ENCODE peak calls at places on chromosomes 11 and 22, in six cellular contexts. O, I, D, C, L and Z are unnamed samples.

GRCh38 chr11:2330696-2331095 is 28.9 kb downstream of the TSPAN32 start:
- DNase-seq in C (no peak), I (no peak), D (no peak), O (no peak), L (no peak), Z (no peak)

GRCh38 chr11:11467278-11467677 is 114.2 kb upstream of the CSNK2A3 start:
- DNase-seq in L (no peak), O (no peak), C (no peak), D (no peak), I (no peak), Z (peak)

GRCh38 chr11:34308049-34308692 is 49.6 kb downstream of the ABTB2 start:
- DNase-seq in I (no peak), L (peak), O (peak), D (no peak), C (no peak), Z (no peak)

GRCh38 chr11:61494341-61495038 is 14.1 kb upstream of the LRRC10B start:
- DNase-seq in I (no peak), O (no peak), C (no peak), L (no peak), D (no peak), Z (no peak)

GRCh38 chr11:23789938-23790371 is 706.9 kb upstream of the LUZP2 start:
- DNase-seq in I (no peak), L (no peak), C (no peak), D (no peak), O (peak), Z (no peak)

GRCh38 chr22:44937216-44937615 is 72.6 kb downstream of the PHF21B start:
- DNase-seq in L (no peak), C (no peak), O (no peak), I (no peak), D (no peak), Z (no peak)

GRCh38 chr11:11519184-11519583 is 102.6 kb downstream of the GALNT18 start:
- DNase-seq in O (no peak), I (no peak), L (no peak), D (no peak), C (no peak), Z (no peak)

GRCh38 chr11:14768789-14769188 is 123.2 kb downstream of the CYP2R1 start:
- DNase-seq in I (no peak), L (no peak), C (no peak), O (no peak), D (no peak), Z (no peak)

GRCh38 chr22:38572065-38572464 is 2.1 kb upstream of the DMC1 start:
- DNase-seq in D (no peak), O (peak), I (no peak), L (no peak), C (peak), Z (no peak)

GRCh38 chr22:42939941-42940653 is 74.9 kb downstream of the PACSIN2 start:
- DNase-seq in C (no peak), D (no peak), L (no peak), O (peak), I (no peak), Z (peak)

GRCh38 chr11:8408151-8408930 is 144.7 kb upstream of the LMO1 start:
- DNase-seq in L (no peak), I (no peak), D (no peak), C (no peak), O (peak), Z (no peak)

GRCh38 chr11:94315664-94316063 is 11.3 kb downstream of the IZUMO1R start:
- DNase-seq in C (no peak), L (no peak), O (no peak), D (peak), I (no peak), Z (no peak)

GRCh38 chr11:118569670-118570069 is 2.5 kb upstream of the ARCN1 start:
- DNase-seq in O (no peak), L (no peak), I (no peak), D (no peak), C (no peak), Z (no peak)

GRCh38 chr11:61168292-61168691 is 7.1 kb upstream of the VPS37C start:
- DNase-seq in D (no peak), I (no peak), O (no peak), L (no peak), C (no peak), Z (no peak)

GRCh38 chr11:95231881-95232605 is 1.0 kb upstream of the SESN3 start:
- DNase-seq in L (no peak), D (peak), O (no peak), C (peak), I (peak), Z (no peak)

GRCh38 chr22:19303785-19304184 is 12.3 kb upstream of the CLTCL1 start:
- DNase-seq in D (no peak), O (no peak), C (no peak), L (no peak), I (no peak), Z (no peak)

GRCh38 chr11:117145393-117145761 is 1.3 kb downstream of the PAFAH1B2 start:
- DNase-seq in L (no peak), D (no peak), C (no peak), O (peak), I (no peak), Z (no peak)

GRCh38 chr22:40878937-40879336 is 17.0 kb upstream of the DNAJB7 start:
- DNase-seq in L (no peak), D (no peak), O (no peak), I (no peak), C (no peak), Z (no peak)

GRCh38 chr11:65444314-65445051 is 21.9 kb downstream of the NEAT1 start:
- DNase-seq in L (no peak), O (peak), C (no peak), I (no peak), D (peak), Z (no peak)

GRCh38 chr11:68215087-68215445 is 2.0 kb upstream of the KMT5B start:
- DNase-seq in I (no peak), L (no peak), C (no peak), O (no peak), D (no peak), Z (no peak)

GRCh38 chr11:31958086-31958735 is 132.7 kb upstream of the RCN1 start:
- DNase-seq in C (peak), D (peak), I (no peak), O (peak), L (no peak), Z (no peak)

GRCh38 chr11:130197386-130198035 is 37.9 kb downstream of the ST14 start:
- DNase-seq in C (no peak), L (no peak), D (no peak), I (no peak), O (peak), Z (no peak)

GRCh38 chr11:68042219-68043028 is 3.6 kb downstream of the TCIRG1 start:
- DNase-seq in D (no peak), I (no peak), L (no peak), C (no peak), O (peak), Z (no peak)

GRCh38 chr11:122230387-122230760 is 114.4 kb upstream of the BLID start:
- DNase-seq in L (no peak), I (no peak), O (peak), C (no peak), D (no peak), Z (no peak)

GRCh38 chr11:100991541-100991940 is 138.1 kb downstream of the PGR start:
- DNase-seq in I (no peak), O (no peak), D (no peak), C (no peak), L (no peak), Z (no peak)

GRCh38 chr11:31921066-31921465 is 109.9 kb upstream of the PAX6 start:
- DNase-seq in L (no peak), O (peak), C (no peak), I (no peak), D (peak), Z (no peak)